ENCODE peak calls at places on chromosomes 7 and 10, in seven cellular contexts. P, T, O, B, U, Y and N are unnamed samples.

GRCh38 chr10:101897633-101898032 is 54.0 kb upstream of the KCNIP2 start:
- DNase-seq in P (no peak), U (no peak), T (peak; percentile 75), Y (no peak), B (peak; percentile 44), O (no peak), N (no peak)

GRCh38 chr7:143416565-143417149 is 8.0 kb upstream of the EPHA1 start:
- DNase-seq in P (peak; percentile 36), O (no peak), T (peak; percentile 53), U (peak; percentile 32), Y (no peak), B (peak; percentile 58), N (no peak)

GRCh38 chr7:28096713-28097112 is 83.9 kb downstream of the JAZF1 start:
- DNase-seq in P (peak; percentile 51), B (peak; percentile 73), Y (no peak), T (peak; percentile 72), O (no peak), U (peak; percentile 50), N (peak; percentile 82)

GRCh38 chr10:102523250-102524029 is 19.7 kb downstream of the SUFU start:
- DNase-seq in B (peak; percentile 35), Y (no peak), O (no peak), U (no peak), P (no peak), T (peak; percentile 83), N (no peak)

GRCh38 chr7:152556013-152556412 is 119.9 kb downstream of the XRCC2 start:
- DNase-seq in Y (peak; percentile 60), T (no peak), U (no peak), P (no peak), O (peak; percentile 53), B (no peak), N (no peak)

GRCh38 chr7:30741289-30741688 is 10.6 kb upstream of the INMT start:
- DNase-seq in Y (no peak), B (no peak), T (no peak), P (no peak), U (no peak), O (no peak), N (no peak)

GRCh38 chr10:63346015-63346441 is 119.7 kb downstream of the JMJD1C start:
- DNase-seq in Y (no peak), B (peak; percentile 32), P (no peak), U (no peak), T (peak; percentile 59), O (no peak), N (no peak)

GRCh38 chr10:84026821-84027257 is 112.5 kb upstream of the GHITM start:
- DNase-seq in T (peak; percentile 1), O (peak; percentile 45), B (peak; percentile 8), P (peak; percentile 52), Y (peak; percentile 68), U (peak; percentile 57), N (peak; percentile 38)

GRCh38 chr10:64219271-64220025 is 698.2 kb downstream of the REEP3 start:
- DNase-seq in O (no peak), P (no peak), B (no peak), T (no peak), Y (no peak), U (peak; percentile 5), N (no peak)

GRCh38 chr7:27661776-27662489 is 750 bp downstream of the HIBADH start:
- DNase-seq in P (no peak), B (peak; percentile 45), T (peak; percentile 19), U (no peak), Y (no peak), O (no peak), N (peak; percentile 17)

GRCh38 chr10:99993994-99994689 is 15.6 kb downstream of the DNMBP start:
- DNase-seq in P (no peak), T (peak; percentile 95), U (peak; percentile 62), Y (no peak), B (peak; percentile 98), O (no peak), N (peak; percentile 34)
- H2BK5ac ChIP-seq in P (no peak overlapping the region), T (peak overlapping the region; percentile 38), U (no peak overlapping the region), Y (no peak overlapping the region), B (no peak overlapping the region), O (no peak overlapping the region), N (no peak overlapping the region)

GRCh38 chr7:77580762-77581350 is 43.8 kb downstream of the PTPN12 start:
- DNase-seq in B (no peak), O (no peak), U (no peak), P (no peak), Y (no peak), T (peak; percentile 66), N (peak; percentile 89)
- H3K23ac ChIP-seq in B (no peak overlapping the region), O (no peak overlapping the region), U (no peak overlapping the region), P (no peak overlapping the region), Y (no peak overlapping the region), T (no peak overlapping the region), N (no peak overlapping the region)

DNA sequence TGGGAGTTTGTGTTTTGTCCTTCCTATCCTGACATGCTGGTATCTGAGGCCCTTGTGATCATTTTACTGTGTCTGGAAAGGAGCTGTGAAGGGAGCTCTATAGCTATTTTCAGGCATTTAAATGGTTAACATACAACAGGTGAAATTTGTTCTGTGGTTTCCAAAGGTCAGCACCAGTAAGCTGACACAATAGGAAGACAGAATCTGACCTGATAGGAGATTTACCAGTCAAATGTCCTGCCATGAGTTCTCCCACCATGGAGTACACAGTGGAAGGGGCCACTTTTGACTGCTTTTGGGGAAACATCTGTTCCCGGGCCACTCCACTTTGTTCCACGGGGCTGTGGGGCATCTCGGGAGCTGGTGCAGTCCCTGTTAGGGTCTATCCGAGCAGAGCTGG is 17.6 kb downstream of the FKBP6 start:
- DNase-seq in B (no peak), Y (no peak), U (no peak), O (no peak), P (no peak), T (no peak), N (no peak)
- H2BK5ac ChIP-seq in B (no peak overlapping the region), Y (no peak overlapping the region), U (no peak overlapping the region), O (no peak overlapping the region), P (no peak overlapping the region), T (no peak overlapping the region), N (no peak overlapping the region)

GRCh38 chr7:126398851-126399529 is 853.8 kb downstream of the GRM8 start:
- DNase-seq in B (no peak), U (no peak), O (no peak), P (no peak), Y (no peak), T (no peak), N (no peak)

GRCh38 chr7:126398285-126398684 is 854.5 kb downstream of the GRM8 start:
- DNase-seq in U (peak; percentile 1), T (no peak), Y (no peak), B (no peak), P (no peak), O (no peak), N (no peak)

GRCh38 chr7:126403040-126403439 is 849.7 kb downstream of the GRM8 start:
- DNase-seq in U (no peak), B (no peak), O (no peak), P (no peak), Y (no peak), T (no peak), N (no peak)

GRCh38 chr7:126401918-126402317 is 850.8 kb downstream of the GRM8 start:
- DNase-seq in P (no peak), U (no peak), O (no peak), B (no peak), T (no peak), Y (no peak), N (no peak)
- H3K23ac ChIP-seq in P (no peak overlapping the region), U (no peak overlapping the region), O (no peak overlapping the region), B (no peak overlapping the region), T (no peak overlapping the region), Y (no peak overlapping the region), N (no peak overlapping the region)

GRCh38 chr10:8297107-8297506 is 242.6 kb downstream of the GATA3 start:
- DNase-seq in O (no peak), B (no peak), Y (no peak), T (no peak), P (no peak), U (no peak), N (no peak)
- H2BK5ac ChIP-seq in O (no peak overlapping the region), B (no peak overlapping the region), Y (no peak overlapping the region), T (no peak overlapping the region), P (no peak overlapping the region), U (no peak overlapping the region), N (peak overlapping the region; percentile 83)

DNA sequence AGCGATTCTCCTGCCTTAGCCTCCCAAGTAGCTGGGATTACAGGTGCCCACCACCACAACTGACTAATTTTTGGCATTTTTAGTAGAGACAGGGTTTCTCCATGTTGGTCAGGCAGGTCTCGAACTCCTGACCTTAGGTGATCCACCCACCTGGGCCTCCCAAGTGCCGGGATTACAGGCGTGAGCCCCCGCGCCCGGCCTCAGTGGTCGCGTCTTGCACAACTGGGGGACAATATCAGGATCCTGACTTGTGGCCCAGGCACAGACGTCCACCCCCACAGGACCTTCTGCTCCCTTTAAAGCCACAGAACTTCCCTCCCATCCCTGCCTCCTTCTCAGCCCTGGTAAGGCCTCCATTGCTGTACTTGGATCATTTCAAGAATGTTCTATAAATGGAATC is 16.8 kb upstream of the LARP4B start:
- DNase-seq in P (no peak), T (no peak), B (no peak), Y (no peak), O (no peak), U (no peak), N (no peak)
- H3K23ac ChIP-seq in P (no peak overlapping the region), T (no peak overlapping the region), B (no peak overlapping the region), Y (no peak overlapping the region), O (no peak overlapping the region), U (no peak overlapping the region), N (no peak overlapping the region)

GRCh38 chr10:79094412-79095175 is 25.8 kb downstream of the ZMIZ1 start:
- DNase-seq in Y (no peak), P (no peak), O (no peak), B (peak; percentile 49), T (no peak), U (no peak), N (no peak)
- H2BK5ac ChIP-seq in Y (peak overlapping the region; percentile 39), P (no peak overlapping the region), O (no peak overlapping the region), B (no peak overlapping the region), T (peak overlapping the region; percentile 52), U (peak overlapping the region; percentile 98), N (no peak overlapping the region)

GRCh38 chr10:43198682-43199005 is 60.4 kb downstream of the CSGALNACT2 start:
- DNase-seq in U (no peak), B (no peak), P (no peak), T (no peak), Y (no peak), O (no peak), N (peak; percentile 36)
- H3K23ac ChIP-seq in U (no peak overlapping the region), B (no peak overlapping the region), P (no peak overlapping the region), T (no peak overlapping the region), Y (no peak overlapping the region), O (no peak overlapping the region), N (no peak overlapping the region)

GRCh38 chr7:112134039-112134438 is 72.2 kb downstream of the DOCK4 start:
- DNase-seq in Y (no peak), O (no peak), T (no peak), P (no peak), U (peak; percentile 15), B (no peak), N (no peak)
- H2BK5ac ChIP-seq in Y (no peak overlapping the region), O (no peak overlapping the region), T (no peak overlapping the region), P (no peak overlapping the region), U (no peak overlapping the region), B (no peak overlapping the region), N (no peak overlapping the region)

GRCh38 chr10:35442592-35442991 is 106.3 kb downstream of the CCNY start:
- DNase-seq in U (no peak), B (no peak), O (no peak), Y (no peak), T (no peak), P (no peak), N (no peak)
- H3K23ac ChIP-seq in U (no peak overlapping the region), B (no peak overlapping the region), O (no peak overlapping the region), Y (no peak overlapping the region), T (no peak overlapping the region), P (no peak overlapping the region), N (no peak overlapping the region)